ENCODE peak calls at places on chromosomes 16 and 17, in four cellular contexts. One of them, this sample, is unnamed.

GRCh38 chr17:19273731-19274130 is 36.6 kb downstream of the EPN2 start:
- DNase-seq in putamen: no peak
- DNase-seq in A549: no peak
- DNase-seq in hepatocyte: no peak
- DNase-seq in this sample: peak

GRCh38 chr16:3038256-3038655 is 1.5 kb upstream of the BICDL2 start:
- DNase-seq in putamen: no peak
- DNase-seq in hepatocyte: peak
- DNase-seq in A549: no peak
- DNase-seq in this sample: no peak

GRCh38 chr16:66295761-66296546 is 70.5 kb upstream of the CDH5 start:
- DNase-seq in putamen: no peak
- DNase-seq in A549: no peak
- DNase-seq in hepatocyte: no peak
- DNase-seq in this sample: no peak

GRCh38 chr17:76081295-76082210 is 2.6 kb downstream of the ZACN start:
- DNase-seq in A549: no peak
- DNase-seq in hepatocyte: no peak
- DNase-seq in putamen: no peak
- DNase-seq in this sample: no peak

GRCh38 chr17:35129154-35129972 is 7.9 kb downstream of the FNDC8 start:
- DNase-seq in putamen: no peak
- DNase-seq in hepatocyte: no peak
- DNase-seq in A549: no peak
- DNase-seq in this sample: no peak

GRCh38 chr16:4214215-4214621 is 27.7 kb downstream of the SRL start:
- DNase-seq in hepatocyte: peak
- DNase-seq in A549: peak
- DNase-seq in putamen: no peak
- DNase-seq in this sample: no peak

GRCh38 chr16:50282010-50282538 is 15.7 kb downstream of the ADCY7 start:
- DNase-seq in hepatocyte: no peak
- DNase-seq in putamen: peak
- DNase-seq in A549: no peak
- DNase-seq in this sample: peak

GRCh38 chr16:23496826-23497542 is 13.3 kb downstream of the GGA2 start:
- DNase-seq in putamen: no peak
- DNase-seq in A549: no peak
- DNase-seq in hepatocyte: peak
- DNase-seq in this sample: peak

GRCh38 chr17:76994237-76994637 is 126.0 kb downstream of the MGAT5B start:
- DNase-seq in putamen: no peak
- DNase-seq in hepatocyte: no peak
- DNase-seq in A549: no peak
- DNase-seq in this sample: no peak

GRCh38 chr16:31001507-31002251 is 8.8 kb downstream of the STX1B start:
- DNase-seq in putamen: no peak
- DNase-seq in A549: no peak
- DNase-seq in hepatocyte: no peak
- DNase-seq in this sample: no peak

GRCh38 chr17:36608794-36609497 is 7.6 kb downstream of the MRM1 start:
- DNase-seq in putamen: no peak
- DNase-seq in hepatocyte: peak
- DNase-seq in A549: no peak
- DNase-seq in this sample: peak

GRCh38 chr17:63431939-63432804 is 13.9 kb downstream of the CYB561 start:
- DNase-seq in A549: no peak
- DNase-seq in hepatocyte: peak
- DNase-seq in putamen: no peak
- DNase-seq in this sample: no peak

This sample was measured in pons.